ENCODE peak calls at places on chromosomes 4 and X, in six cellular contexts. Z, N, V, E, Q and W are unnamed samples. For H3K9me3 and H3K4me1, the result is how much of the 10 kb centered on the place peaks cover.

GRCh38 chrX:24838624-24839023 is 144.9 kb downstream of the POLA1 start:
- DNase-seq in N (peak), V (peak), Q (no peak), E (peak), Z (peak), W (peak)

GRCh38 chr4:157045507-157046127 is 30.3 kb upstream of the GLRB start:
- DNase-seq in Z (peak), V (peak), E (peak), Q (no peak), N (peak), W (peak)

GRCh38 chr4:60042941-60043340 is 1157.2 kb upstream of the ADGRL3 start:
- DNase-seq in N (no peak), V (no peak), E (no peak), Z (no peak), Q (no peak), W (no peak)

GRCh38 chr4:76830612-76831474 is 67.1 kb downstream of the SOWAHB start:
- DNase-seq in E (no peak), V (peak), N (peak), Q (no peak), Z (no peak), W (peak)

GRCh38 chr4:71677568-71677967 is 106.3 kb downstream of the GC start:
- DNase-seq in Z (no peak), E (no peak), Q (no peak), N (no peak), V (no peak), W (no peak)

GRCh38 chrX:104113237-104113965 is 1.1 kb downstream of the ZCCHC18 start:
- DNase-seq in Q (no peak), N (peak), V (peak), E (peak), Z (peak), W (no peak)

GRCh38 chrX:132774312-132774711 is 184.1 kb downstream of the HS6ST2 start:
- DNase-seq in E (no peak), N (no peak), Z (no peak), V (no peak), Q (no peak), W (no peak)

GRCh38 chr4:169137555-169137920 is 127.5 kb upstream of the CBR4 start:
- DNase-seq in E (no peak), N (no peak), V (no peak), Q (no peak), Z (no peak), W (no peak)

GRCh38 chr4:184873039-184873438 is 47.3 kb upstream of the ACSL1 start:
- DNase-seq in Z (no peak), N (no peak), E (no peak), V (no peak), Q (no peak), W (no peak)

GRCh38 chr4:7073059-7073458 is 5.2 kb upstream of the GRPEL1 start:
- DNase-seq in N (no peak), E (no peak), Z (no peak), V (no peak), Q (no peak), W (no peak)

GRCh38 chr4:161376275-161376674 is 787.5 kb downstream of the FSTL5 start:
- DNase-seq in Z (no peak), E (no peak), V (no peak), N (peak), Q (no peak), W (no peak)

GRCh38 chrX:47579537-47579936 is 2.7 kb upstream of the TIMP1 start:
- DNase-seq in Z (no peak), V (no peak), Q (no peak), E (no peak), N (peak), W (no peak)

GRCh38 chr4:4853371-4853823 is 6.1 kb upstream of the MSX1 start:
- DNase-seq in Q (no peak), E (no peak), Z (no peak), V (no peak), N (no peak), W (peak)

GRCh38 chr4:83191026-83191425 is 76.5 kb upstream of the PLAC8 start:
- DNase-seq in Z (no peak), E (no peak), Q (no peak), V (no peak), N (peak), W (no peak)

GRCh38 chrX:119622356-119623232 is 16.4 kb upstream of the NKRF start:
- DNase-seq in N (peak), E (no peak), Q (no peak), Z (no peak), V (no peak), W (peak)

GRCh38 chr4:147409350-147409749 is 71.5 kb upstream of the EDNRA start:
- DNase-seq in V (no peak), E (no peak), N (peak), Q (no peak), Z (no peak), W (no peak)

GRCh38 chr4:26076000-26076587 is 162.1 kb downstream of the SMIM20 start:
- DNase-seq in N (peak), Z (no peak), V (no peak), Q (no peak), E (no peak), W (no peak)

GRCh38 chrX:31219174-31219573 is 147.3 kb upstream of the FTHL17 start:
- DNase-seq in N (no peak), Z (no peak), V (no peak), Q (no peak), E (no peak), W (no peak)

GRCh38 chrX:70554081-70554480 is 109.4 kb downstream of the DLG3 start:
- DNase-seq in N (peak), E (no peak), V (peak), Z (no peak), Q (no peak), W (no peak)

GRCh38 chrX:16664059-16664458 is 14.1 kb downstream of the S100G start:
- DNase-seq in Q (no peak), Z (no peak), E (no peak), V (no peak), N (peak), W (no peak)

GRCh38 chr4:125520258-125520990 is 205.7 kb downstream of the FAT4 start:
- DNase-seq in E (no peak), V (no peak), Z (no peak), Q (no peak), N (peak), W (no peak)

GRCh38 chr4:36242629-36243354 is 1.5 kb downstream of the ARAP2 start:
- DNase-seq in N (peak), Q (no peak), Z (no peak), V (no peak), E (no peak), W (peak)

GRCh38 chrX:133586443-133586842 is 171.2 kb upstream of the GPC4 start:
- DNase-seq in E (no peak), Z (no peak), N (peak), V (no peak), Q (no peak), W (no peak)

GRCh38 chr4:152503606-152504290 is 32.1 kb downstream of the FBXW7 start:
- DNase-seq in N (no peak), V (no peak), Q (no peak), E (no peak), Z (no peak), W (no peak)

GRCh38 chr4:53633608-53634007 is 42.3 kb upstream of the LNX1 start:
- DNase-seq in E (no peak), Q (no peak), Z (no peak), N (no peak), V (no peak), W (no peak)

GRCh38 chrX:16319929-16320328 is 152.6 kb downstream of the MAGEB17 start:
- DNase-seq in Z (no peak), Q (no peak), N (peak), V (no peak), E (no peak), W (no peak)

GRCh38 chr4:143202824-143203223 is 18.1 kb downstream of the USP38 start:
- DNase-seq in V (no peak), Z (no peak), N (no peak), E (no peak), Q (no peak), W (no peak)

GRCh38 chrX:108640817-108641216 is 95.5 kb downstream of the IRS4 start:
- DNase-seq in N (no peak), Q (no peak), Z (no peak), V (no peak), E (no peak), W (no peak)

GRCh38 chrX:21723097-21723496 is 34.8 kb downstream of the SMPX start:
- DNase-seq in Z (no peak), N (no peak), Q (no peak), V (peak), E (no peak), W (no peak)

GRCh38 chrX:71366674-71367256 is 608 bp downstream of the TAF1 start:
- DNase-seq in N (no peak), V (peak), Q (no peak), E (peak), Z (peak), W (peak)

GRCh38 chrX:23919706-23920320 is 12.0 kb downstream of the CXorf58 start:
- DNase-seq in N (no peak), Z (no peak), Q (no peak), V (no peak), E (no peak), W (peak)

GRCh38 chrX:13088155-13088485 is 43.7 kb upstream of the FAM9C start:
- DNase-seq in Z (peak), E (no peak), Q (no peak), V (no peak), N (no peak), W (no peak)

GRCh38 chr4:61500883-61501282 is 300.8 kb downstream of the ADGRL3 start:
- DNase-seq in Q (no peak), E (peak), V (no peak), Z (no peak), N (no peak), W (no peak)

GRCh38 chrX:23908219-23909003 is 605 bp downstream of the CXorf58 start:
- DNase-seq in V (peak), Z (peak), Q (no peak), E (no peak), N (no peak), W (no peak)

GRCh38 chr4:61817071-61817470 is 616.9 kb downstream of the ADGRL3 start:
- DNase-seq in Z (no peak), V (no peak), N (no peak), E (no peak), Q (no peak), W (no peak)

GRCh38 chr4:22897520-22898108 is 204.9 kb downstream of the GBA3 start:
- DNase-seq in N (peak), Q (peak), E (peak), Z (peak), V (peak), W (peak)

GRCh38 chr4:119627267-119628190 is 1.1 kb downstream of the PDE5A start:
- DNase-seq in E (peak), N (peak), Q (peak), V (peak), Z (peak), W (peak)
- H3K9me3 ChIP-seq in E (under half), N (under half), Q (under half), V (under half), Z (under half), W (under half)

DNA sequence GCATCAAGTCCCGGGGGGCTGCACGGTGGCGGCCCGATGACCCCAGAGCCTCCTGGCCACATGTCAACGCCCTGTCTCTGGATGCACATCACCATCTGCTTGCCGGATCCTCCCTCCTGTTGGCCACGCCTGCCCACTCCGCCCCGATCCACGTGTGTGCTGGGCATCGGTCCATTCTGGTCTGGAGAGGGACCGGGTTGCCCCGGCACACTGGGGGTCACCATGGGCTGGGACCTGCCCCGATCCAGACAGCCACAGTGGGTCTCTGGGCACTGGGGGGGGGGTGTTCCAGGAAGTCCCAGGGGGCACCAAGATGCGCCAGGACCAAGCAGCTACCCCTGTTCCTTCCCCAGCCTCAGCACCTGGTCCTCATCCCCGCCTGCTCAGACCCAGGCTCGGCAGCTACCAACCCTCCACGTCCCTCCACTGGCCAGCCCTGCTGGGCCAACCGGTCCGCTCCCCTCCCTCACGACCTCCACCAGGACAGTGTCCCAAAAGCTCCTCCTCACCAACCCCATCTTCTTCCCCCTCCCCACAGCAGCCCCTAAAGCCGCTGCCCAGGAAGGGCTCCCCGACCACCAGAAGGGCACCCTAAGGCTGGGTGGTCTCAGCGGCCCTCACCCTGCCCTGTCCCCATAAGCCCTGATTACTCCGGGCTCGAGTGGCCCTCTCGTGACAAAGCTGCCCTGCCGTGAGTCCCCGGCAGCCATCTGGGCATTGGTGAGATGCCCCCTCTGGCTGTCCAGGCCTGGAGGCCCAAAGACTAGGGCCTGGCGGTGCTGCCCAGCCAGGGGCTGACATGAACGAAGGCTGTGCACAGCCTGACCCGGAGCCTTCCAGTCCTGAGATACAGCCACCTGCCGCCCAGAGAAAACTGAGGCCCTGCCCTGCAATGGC is 4.6 kb downstream of the CTBP1 start:
- DNase-seq in Z (no peak), V (no peak), E (peak), N (no peak), Q (no peak), W (peak)
- H3K4me1 ChIP-seq in Z (under half), V (under half), E (under half), N (under half), Q (under half), W (half or more)

GRCh38 chrX:8755116-8755515 is 23.2 kb upstream of the ANOS1 start:
- DNase-seq in V (no peak), E (no peak), Z (peak), Q (no peak), N (no peak), W (no peak)
- TF ChIP-seq CTCF in V (no peak), E (peak), Z (peak), Q (peak), N (peak), W (no peak)

GRCh38 chrX:148265829-148266228 is 234.6 kb upstream of the AFF2 start:
- DNase-seq in E (no peak), V (no peak), Z (no peak), Q (no peak), N (no peak), W (no peak)
- H3K9me3 ChIP-seq in E (under half), V (under half), Z (under half), Q (under half), N (under half), W (under half)

GRCh38 chr4:113960684-113961321 is 18.6 kb downstream of the ARSJ start:
- DNase-seq in V (no peak), N (no peak), E (no peak), Q (no peak), Z (no peak), W (no peak)
- H3K4me1 ChIP-seq in V (under half), N (under half), E (under half), Q (under half), Z (under half), W (under half)